ENCODE peak calls at places on chromosomes 11 and 22, in eight cellular contexts. O is astrocyte of the cerebellum; L is AG09319; R is NCI-H774; P is Kasumi-1; G is stimulated activated CD4-positive, alpha-beta T cell treated with anti-CD3 and anti-CD28 coated beads, Interleukin-2, amount 100 ng/mL, for 24 hours; E is epithelial cell of esophagus; Z is neuronal stem cell. M is an unnamed sample.

GRCh38 chr11:134332189-134332631 is 422 bp downstream of the GLB1L2 start:
- DNase-seq in E (peak), P (no peak), Z (peak), O (no peak), L (no peak), G (peak), R (peak), M (no peak)

GRCh38 chr11:118151421-118151820 is 1.2 kb downstream of the SCN4B start:
- DNase-seq in R (no peak), O (no peak), Z (no peak), E (no peak), G (no peak), P (no peak), L (no peak), M (no peak)

GRCh38 chr11:108278546-108278945 is 55.7 kb downstream of the ATM start:
- DNase-seq in L (no peak), O (no peak), E (no peak), P (no peak), R (no peak), Z (no peak), G (no peak), M (no peak)

GRCh38 chr11:5369793-5370192 is 13.8 kb upstream of the OR51M1 start:
- DNase-seq in O (peak), P (no peak), Z (no peak), L (no peak), R (no peak), G (no peak), E (peak), M (no peak)

GRCh38 chr22:38327805-38328204 is 10.6 kb upstream of the CSNK1E start:
- DNase-seq in E (peak), G (no peak), P (no peak), L (no peak), Z (no peak), R (no peak), O (no peak), M (no peak)

GRCh38 chr11:14258177-14258935 is 100.6 kb downstream of the RRAS2 start:
- DNase-seq in Z (no peak), E (peak), P (no peak), R (no peak), O (no peak), L (no peak), G (no peak), M (no peak)

GRCh38 chr11:36033082-36033751 is 89.4 kb downstream of the LDLRAD3 start:
- DNase-seq in G (no peak), Z (no peak), R (no peak), E (no peak), P (no peak), L (no peak), O (no peak), M (no peak)

GRCh38 chr22:30927806-30928205 is 40.8 kb downstream of the MORC2 start:
- DNase-seq in P (no peak), E (no peak), R (no peak), Z (no peak), G (no peak), L (no peak), O (no peak), M (no peak)

GRCh38 chr11:2912498-2912897 is 16.7 kb downstream of the PHLDA2 start:
- DNase-seq in L (no peak), E (peak), R (no peak), G (no peak), P (no peak), O (peak), Z (no peak), M (no peak)

GRCh38 chr11:118687906-118688305 is 8.5 kb upstream of the TREH start:
- DNase-seq in O (no peak), P (no peak), L (no peak), E (no peak), G (no peak), Z (no peak), R (no peak), M (no peak)

GRCh38 chr11:86748296-86748695 is 52.0 kb upstream of the PRSS23 start:
- DNase-seq in O (no peak), Z (no peak), P (no peak), E (no peak), G (no peak), R (no peak), L (peak), M (no peak)